ENCODE peak calls at places on chromosomes 11 and 22, in seven cellular contexts. S, X, V, A, B, D and K are unnamed samples.

GRCh38 chr22:20545681-20546521 is 38.5 kb downstream of the MED15 start:
- DNase-seq in V (no peak), B (no peak), A (no peak), S (no peak), X (no peak), D (peak; percentile 91), K (no peak)

GRCh38 chr11:129075757-129076156 is 116.4 kb downstream of the ARHGAP32 start:
- DNase-seq in S (no peak), B (no peak), X (no peak), V (no peak), D (no peak), A (no peak), K (no peak)

GRCh38 chr11:113274708-113275582 is 39.4 kb upstream of the TTC12 start:
- DNase-seq in B (no peak), X (no peak), A (peak; percentile 56), D (peak; percentile 14), V (no peak), S (no peak), K (no peak)

GRCh38 chr11:43917851-43918250 is 24.6 kb upstream of the C11orf96 start:
- DNase-seq in D (no peak), B (no peak), V (no peak), S (no peak), X (no peak), A (no peak), K (no peak)

GRCh38 chr11:102802341-102802740 is 4.4 kb upstream of the MMP1 start:
- DNase-seq in D (no peak), A (no peak), B (peak; percentile 75), S (no peak), X (no peak), V (peak; percentile 88), K (peak; percentile 72)

GRCh38 chr11:15769203-15769602 is 587.1 kb downstream of the SOX6 start:
- DNase-seq in X (no peak), S (no peak), D (no peak), B (no peak), V (no peak), A (no peak), K (no peak)

GRCh38 chr11:13760115-13760514 is 91.6 kb downstream of the FAR1 start:
- DNase-seq in D (no peak), V (peak; percentile 3), S (no peak), B (no peak), X (no peak), A (no peak), K (no peak)

GRCh38 chr11:88402192-88402715 is 64.7 kb upstream of the CTSC start:
- DNase-seq in S (peak; percentile 6), V (peak; percentile 72), D (no peak), A (peak; percentile 7), X (no peak), B (peak; percentile 83), K (peak; percentile 63)

GRCh38 chr11:128341767-128342318 is 245.5 kb downstream of the ETS1 start:
- DNase-seq in A (peak; percentile 41), S (no peak), D (no peak), X (no peak), V (no peak), B (no peak), K (no peak)

GRCh38 chr11:31800398-31801265 is 10.5 kb downstream of the PAX6 start:
- DNase-seq in S (no peak), X (peak; percentile 75), V (no peak), A (peak; percentile 24), B (no peak), D (no peak), K (no peak)

GRCh38 chr11:31799794-31800397 is 11.2 kb downstream of the PAX6 start:
- DNase-seq in X (no peak), D (no peak), V (no peak), B (no peak), A (peak; percentile 27), S (no peak), K (no peak)

GRCh38 chr11:31797227-31798056 is 13.7 kb downstream of the PAX6 start:
- DNase-seq in V (no peak), D (no peak), A (peak; percentile 60), X (no peak), B (no peak), S (no peak), K (no peak)

GRCh38 chr11:31798057-31799035 is 12.8 kb downstream of the PAX6 start:
- DNase-seq in V (no peak), A (peak; percentile 94), D (no peak), B (no peak), S (peak; percentile 66), X (no peak), K (no peak)

GRCh38 chr11:31799036-31799793 is 11.9 kb downstream of the PAX6 start:
- DNase-seq in S (peak; percentile 34), X (no peak), A (peak; percentile 68), B (no peak), D (no peak), V (no peak), K (no peak)
- TF ChIP-seq CTCF in S (no peak), X (no peak), A (no peak), B (no peak), D (no peak), V (no peak), K (no peak)

DNA sequence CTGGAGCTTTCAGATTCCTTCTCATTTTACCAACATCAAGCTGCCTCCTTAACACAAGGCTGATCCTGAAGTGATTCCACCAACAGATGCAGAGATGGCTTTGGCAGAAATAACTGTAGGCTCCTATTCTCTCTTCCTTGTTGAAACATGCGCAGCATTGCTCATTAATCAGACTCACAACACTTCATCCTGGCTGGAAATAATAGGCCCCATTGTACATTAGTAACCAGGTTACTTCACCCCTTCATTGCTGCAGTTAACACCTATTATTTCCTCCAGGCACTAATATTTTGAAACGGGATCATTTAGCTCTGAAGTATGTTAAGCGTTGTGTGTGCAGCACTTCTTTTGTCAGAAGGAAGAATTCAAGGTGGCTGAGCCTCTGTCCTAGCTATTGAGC is 88.9 kb downstream of the OPCML start:
- DNase-seq in A (no peak), S (no peak), D (no peak), X (no peak), B (no peak), V (no peak), K (no peak)
- TF ChIP-seq CTCF in A (no peak), S (no peak), D (no peak), X (no peak), B (no peak), V (no peak), K (no peak)

GRCh38 chr11:26027887-26028286 is 304.0 kb upstream of the ANO3 start:
- DNase-seq in V (no peak), D (no peak), S (no peak), A (no peak), B (no peak), X (no peak), K (no peak)
- TF ChIP-seq CTCF in V (no peak), D (no peak), S (no peak), A (no peak), B (no peak), X (no peak), K (no peak)

DNA sequence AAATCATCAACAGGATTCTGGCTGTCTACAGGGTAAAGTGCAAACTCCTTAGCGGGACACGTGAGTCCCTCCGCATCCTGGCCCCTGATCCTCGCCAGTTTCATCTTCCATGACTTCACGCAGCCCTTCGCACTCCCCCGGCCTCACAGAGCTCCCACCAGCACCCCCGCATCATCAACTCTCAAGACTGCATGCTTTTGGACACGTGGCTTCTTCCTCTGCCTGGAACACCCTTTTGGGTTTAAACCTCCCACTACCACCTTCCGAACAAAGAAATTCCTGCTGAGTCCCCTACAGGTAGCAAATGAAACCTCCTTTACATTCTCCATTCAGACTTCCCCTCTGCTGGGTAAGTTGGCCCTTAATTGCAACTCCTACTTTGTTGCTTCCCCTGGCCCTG is 12.6 kb upstream of the EIF3M start:
- DNase-seq in D (no peak), X (no peak), V (no peak), A (peak; percentile 49), S (no peak), B (no peak), K (no peak)
- TF ChIP-seq CTCF in D (no peak), X (no peak), V (no peak), A (peak; percentile 25), S (no peak), B (no peak), K (no peak)

DNA sequence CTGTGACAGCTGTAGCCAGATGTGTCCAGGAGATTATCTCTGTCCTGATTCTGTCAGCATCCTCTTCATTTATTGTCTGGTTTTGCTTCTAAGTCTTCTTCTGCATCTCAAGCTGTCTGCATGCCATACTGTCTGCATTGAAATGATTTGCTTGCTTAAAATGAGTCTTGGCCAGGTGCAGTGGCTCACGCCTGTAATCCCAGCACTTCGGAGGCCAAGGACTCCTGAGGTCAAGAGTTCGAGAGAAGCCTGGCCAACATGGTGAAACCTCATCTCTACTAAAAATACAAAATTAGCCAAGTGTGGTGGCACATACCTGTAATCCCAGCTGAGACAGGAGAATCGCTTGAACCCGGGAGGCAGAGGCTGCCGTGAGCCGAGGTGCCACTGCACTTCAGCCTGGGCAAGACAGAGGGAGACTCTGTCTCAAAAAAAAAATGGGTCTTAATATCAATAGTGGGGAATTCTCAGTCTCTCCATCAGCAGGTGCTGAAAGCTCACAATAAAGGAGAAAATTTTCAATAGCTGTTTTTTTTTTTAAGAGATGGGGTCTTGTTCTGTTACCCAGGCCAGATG is 39.2 kb upstream of the AMPD3 start:
- DNase-seq in X (no peak), V (no peak), A (no peak), B (no peak), D (no peak), S (no peak), K (no peak)
- TF ChIP-seq CTCF in X (peak; percentile 50), V (no peak), A (no peak), B (peak; percentile 27), D (peak; percentile 50), S (no peak), K (no peak)

GRCh38 chr11:75426720-75427086 is 6.3 kb downstream of the KLHL35 start:
- DNase-seq in B (no peak), S (no peak), D (no peak), V (no peak), A (no peak), X (no peak), K (no peak)
- TF ChIP-seq CTCF in B (no peak), S (no peak), D (no peak), V (no peak), A (no peak), X (no peak), K (no peak)